ENCODE peak calls at places on chromosomes 1 and 21, in six cellular contexts. K, D, C, H, J and G are unnamed samples. For H3K4me1, the result is how much of the 10 kb centered on the place peaks cover.

GRCh38 chr1:205843031-205843859 is 6.7 kb downstream of the PM20D1 start:
- DNase-seq in K (no peak), D (no peak), C (no peak), H (no peak), J (no peak), G (no peak)

GRCh38 chr1:51326839-51327238 is 3.5 kb downstream of the TTC39A start:
- DNase-seq in K (no peak), D (no peak), C (no peak), H (no peak), J (no peak), G (no peak)

GRCh38 chr1:72051538-72051937 is 230.8 kb downstream of the NEGR1 start:
- DNase-seq in K (no peak), D (no peak), C (no peak), H (no peak), J (no peak), G (no peak)

GRCh38 chr1:183234660-183235476 is 48.8 kb downstream of the LAMC2 start:
- DNase-seq in K (peak), D (peak), C (peak), H (peak), J (peak), G (peak)

GRCh38 chr1:173020138-173020742 is 30.5 kb downstream of the TNFSF18 start:
- DNase-seq in K (no peak), D (no peak), C (no peak), H (no peak), J (no peak), G (no peak)

GRCh38 chr1:172746091-172746949 is 87.4 kb downstream of the FASLG start:
- DNase-seq in K (no peak), D (no peak), C (no peak), H (no peak), J (peak), G (no peak)

GRCh38 chr1:153540394-153541361 is at the start of gene S100A5:
- DNase-seq in K (no peak), D (no peak), C (no peak), H (no peak), J (no peak), G (peak)

GRCh38 chr1:246302671-246303317 is 204.3 kb downstream of the SMYD3 start:
- DNase-seq in K (no peak), D (no peak), C (no peak), H (no peak), J (no peak), G (no peak)

GRCh38 chr1:93828437-93828756 is 50.6 kb downstream of the DNTTIP2 start:
- DNase-seq in K (no peak), D (no peak), C (no peak), H (no peak), J (no peak), G (no peak)

GRCh38 chr1:14713077-14713476 is 114.6 kb downstream of the KAZN start:
- DNase-seq in K (no peak), D (no peak), C (no peak), H (no peak), J (no peak), G (no peak)

GRCh38 chr1:102834688-102835320 is 273.5 kb downstream of the COL11A1 start:
- DNase-seq in K (no peak), D (no peak), C (no peak), H (no peak), J (no peak), G (no peak)

GRCh38 chr1:235078927-235079381 is 49.7 kb downstream of the TOMM20 start:
- DNase-seq in K (no peak), D (no peak), C (no peak), H (no peak), J (no peak), G (no peak)

GRCh38 chr21:36976882-36977651 is 10.6 kb upstream of the HLCS start:
- DNase-seq in K (no peak), D (peak), C (no peak), H (no peak), J (peak), G (no peak)

GRCh38 chr1:94095112-94095637 is 25.8 kb downstream of the ABCA4 start:
- DNase-seq in K (peak), D (no peak), C (no peak), H (peak), J (no peak), G (peak)

GRCh38 chr1:197021716-197022115 is 44.4 kb downstream of the CFHR5 start:
- DNase-seq in K (no peak), D (peak), C (no peak), H (no peak), J (no peak), G (no peak)

GRCh38 chr1:228062812-228063211 is 19.7 kb upstream of the ARF1 start:
- DNase-seq in K (no peak), D (no peak), C (no peak), H (peak), J (no peak), G (peak)

GRCh38 chr21:24727803-24728425 is 879.4 kb downstream of the MRPL39 start:
- DNase-seq in K (no peak), D (peak), C (no peak), H (no peak), J (no peak), G (no peak)

GRCh38 chr1:243713470-243714186 is 136.4 kb downstream of the AKT3 start:
- DNase-seq in K (no peak), D (no peak), C (no peak), H (no peak), J (no peak), G (no peak)

GRCh38 chr1:179776831-179777230 is 33.7 kb downstream of the FAM163A start:
- DNase-seq in K (no peak), D (no peak), C (no peak), H (no peak), J (no peak), G (no peak)

GRCh38 chr1:219903353-219903871 is 24.9 kb downstream of the SLC30A10 start:
- DNase-seq in K (no peak), D (no peak), C (no peak), H (no peak), J (no peak), G (no peak)

GRCh38 chr1:21814241-21814918 is 2.3 kb downstream of the LDLRAD2 start:
- DNase-seq in K (no peak), D (peak), C (peak), H (no peak), J (no peak), G (no peak)

GRCh38 chr1:93565496-93566221 is 116.0 kb downstream of the BCAR3 start:
- DNase-seq in K (no peak), D (no peak), C (no peak), H (no peak), J (no peak), G (no peak)

GRCh38 chr1:216186131-216186530 is 237.1 kb downstream of the USH2A start:
- DNase-seq in K (no peak), D (no peak), C (no peak), H (no peak), J (no peak), G (no peak)

GRCh38 chr1:47934243-47934805 is 62.9 kb downstream of the TRABD2B start:
- DNase-seq in K (peak), D (peak), C (no peak), H (peak), J (no peak), G (peak)

GRCh38 chr1:116725798-116726197 is 28.4 kb upstream of the CD2 start:
- DNase-seq in K (no peak), D (no peak), C (no peak), H (no peak), J (no peak), G (no peak)

GRCh38 chr1:97139512-97139911 is 417.9 kb downstream of the PTBP2 start:
- DNase-seq in K (no peak), D (no peak), C (no peak), H (no peak), J (no peak), G (no peak)

GRCh38 chr1:200483491-200484143 is 73.8 kb upstream of the ZNF281 start:
- DNase-seq in K (no peak), D (peak), C (no peak), H (peak), J (peak), G (no peak)

GRCh38 chr1:223276029-223276428 is 87.9 kb downstream of the SUSD4 start:
- DNase-seq in K (no peak), D (no peak), C (no peak), H (no peak), J (no peak), G (no peak)

GRCh38 chr1:115507256-115507589 is 134.5 kb upstream of the VANGL1 start:
- DNase-seq in K (no peak), D (peak), C (peak), H (no peak), J (no peak), G (no peak)

DNA sequence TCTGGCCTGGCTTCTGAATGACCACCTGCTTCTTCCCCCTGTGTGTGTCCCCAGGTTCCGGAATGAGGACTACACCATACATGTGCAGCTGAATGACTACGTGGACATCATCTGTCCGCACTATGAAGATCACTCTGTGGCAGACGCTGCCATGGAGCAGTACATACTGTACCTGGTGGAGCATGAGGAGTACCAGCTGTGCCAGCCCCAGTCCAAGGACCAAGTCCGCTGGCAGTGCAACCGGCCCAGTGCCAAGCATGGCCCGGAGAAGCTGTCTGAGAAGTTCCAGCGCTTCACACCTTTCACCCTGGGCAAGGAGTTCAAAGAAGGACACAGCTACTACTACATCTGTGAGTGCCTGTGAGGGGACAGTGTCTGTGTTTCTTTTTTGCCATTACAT is 3.6 kb downstream of the EFNA1 start:
- DNase-seq in K (no peak), D (no peak), C (no peak), H (peak), J (no peak), G (peak)
- TF ChIP-seq POLR2AphosphoS5 in K (no peak), D (no peak), C (no peak), H (peak), J (no peak), G (no peak)

GRCh38 chr1:158103275-158103674 is 77.4 kb upstream of the CD1D start:
- DNase-seq in K (no peak), D (peak), C (no peak), H (no peak), J (no peak), G (no peak)
- H3K4me1 ChIP-seq in K (under half), D (half or more), C (under half), H (under half), J (under half), G (under half)

GRCh38 chr1:118960567-118961136 is 27.5 kb downstream of the TBX15 start:
- DNase-seq in K (no peak), D (peak), C (no peak), H (peak), J (no peak), G (no peak)

GRCh38 chr1:118961156-118961555 is 27.0 kb downstream of the TBX15 start:
- DNase-seq in K (no peak), D (no peak), C (no peak), H (no peak), J (no peak), G (no peak)

GRCh38 chr1:118963138-118963455 is 25.0 kb downstream of the TBX15 start:
- DNase-seq in K (no peak), D (no peak), C (no peak), H (no peak), J (no peak), G (no peak)

GRCh38 chr1:118960026-118960561 is 28.0 kb downstream of the TBX15 start:
- DNase-seq in K (no peak), D (peak), C (no peak), H (no peak), J (no peak), G (no peak)

GRCh38 chr1:118963456-118964430 is 24.4 kb downstream of the TBX15 start:
- DNase-seq in K (no peak), D (no peak), C (no peak), H (no peak), J (no peak), G (no peak)
- TF ChIP-seq POLR2AphosphoS5 in K (no peak), D (no peak), C (no peak), H (no peak), J (no peak), G (no peak)

DNA sequence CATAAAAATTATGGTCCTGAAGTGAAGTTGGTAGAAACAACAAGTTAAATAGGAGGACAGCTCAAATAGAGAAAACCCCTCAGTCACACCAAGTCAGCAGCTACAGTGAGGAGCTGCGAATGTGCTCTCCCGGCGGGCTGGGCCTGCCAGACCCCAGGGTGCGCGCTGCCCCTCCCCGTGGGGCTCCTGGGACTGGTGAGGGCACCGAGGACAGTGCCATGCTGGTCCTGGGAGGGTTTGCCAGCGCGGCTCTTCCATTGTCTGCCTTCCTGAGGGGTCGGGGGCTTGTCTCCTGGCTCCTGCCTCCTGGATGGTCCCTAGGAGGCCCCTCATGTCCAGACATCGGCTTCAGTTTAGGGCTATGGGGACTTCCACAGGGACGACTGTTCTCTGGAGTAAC is 121.8 kb downstream of the PCBP3 start:
- DNase-seq in K (no peak), D (no peak), C (no peak), H (no peak), J (no peak), G (no peak)
- H3K4me1 ChIP-seq in K (under half), D (under half), C (under half), H (under half), J (under half), G (under half)

DNA sequence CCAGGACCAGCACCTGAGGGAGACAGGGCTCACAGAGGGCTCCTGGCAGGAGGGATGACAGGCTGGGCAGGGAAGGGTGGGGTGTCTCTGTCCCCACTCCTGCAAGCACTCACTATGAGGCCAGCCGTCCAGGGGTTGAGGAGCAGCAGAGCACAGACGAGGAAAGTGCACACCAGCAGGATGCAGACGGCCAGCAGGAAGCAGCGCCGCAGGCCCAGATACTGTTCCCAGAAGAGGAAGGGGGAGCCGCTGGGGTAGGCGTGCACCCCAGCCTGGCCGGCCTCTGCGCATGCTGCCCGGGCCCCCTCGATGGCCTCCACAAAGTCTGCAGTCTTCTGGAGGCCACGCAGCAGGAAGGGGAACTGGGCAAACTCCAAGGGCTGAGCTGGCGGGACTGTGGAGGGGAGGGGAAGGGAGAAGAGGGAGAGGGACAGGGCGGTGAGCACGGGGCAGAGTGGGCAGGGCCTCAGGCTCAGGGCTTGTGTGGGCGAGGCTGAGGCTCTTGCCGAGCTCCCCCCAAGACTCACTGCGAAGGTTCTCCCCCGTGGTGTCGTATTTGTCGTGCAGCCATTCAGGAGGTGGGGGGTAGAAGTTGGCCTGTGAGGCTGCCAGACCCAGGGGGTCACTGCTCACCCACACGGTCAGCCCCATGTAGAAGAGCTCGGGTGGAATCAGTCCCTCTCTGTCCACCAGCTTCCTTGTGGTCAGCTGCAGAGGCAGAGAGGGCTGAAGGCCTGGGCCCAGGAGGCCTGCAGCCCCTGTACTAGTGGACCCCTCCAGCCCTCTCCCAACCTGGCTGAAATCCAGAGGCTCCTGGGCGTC is 16.5 kb downstream of the PTCH2 start:
- DNase-seq in K (no peak), D (no peak), C (no peak), H (no peak), J (no peak), G (peak)
- TF ChIP-seq POLR2AphosphoS5 in K (peak), D (no peak), C (no peak), H (no peak), J (no peak), G (no peak)

GRCh38 chr1:18901147-18901951 is 1.0 kb downstream of the ALDH4A1 start:
- DNase-seq in K (no peak), D (no peak), C (no peak), H (no peak), J (no peak), G (no peak)

GRCh38 chr1:18902523-18903312 is at the start of gene ALDH4A1:
- DNase-seq in K (peak), D (peak), C (peak), H (peak), J (peak), G (peak)

GRCh38 chr1:18900303-18900841 is 2.0 kb downstream of the ALDH4A1 start:
- DNase-seq in K (no peak), D (no peak), C (no peak), H (no peak), J (no peak), G (no peak)

GRCh38 chr1:18901952-18902522 is 318 bp downstream of the ALDH4A1 start:
- DNase-seq in K (no peak), D (peak), C (no peak), H (no peak), J (no peak), G (no peak)

DNA sequence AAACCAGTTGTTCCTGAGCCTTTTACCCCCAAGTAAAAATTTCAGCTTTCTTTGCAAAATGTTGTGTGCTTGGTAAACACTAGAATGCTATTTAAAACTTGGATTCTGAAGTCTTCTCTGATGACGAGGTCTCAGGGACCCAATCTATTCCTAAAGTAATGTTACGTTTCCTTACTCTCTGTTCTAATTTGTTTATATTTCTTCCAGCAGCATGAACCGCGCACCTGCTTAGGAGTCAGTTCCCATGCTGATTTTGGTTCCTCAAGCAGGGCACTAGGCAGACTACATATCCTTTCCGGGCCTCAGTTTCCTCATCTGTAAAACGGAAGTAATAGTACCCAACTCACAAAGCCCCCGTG is 937 bp upstream of the ALDH4A1 start:
- DNase-seq in K (no peak), D (no peak), C (no peak), H (no peak), J (no peak), G (no peak)
- H3K4me1 ChIP-seq in K (under half), D (under half), C (under half), H (under half), J (under half), G (under half)

GRCh38 chr1:23343246-23344110 is 606 bp downstream of the HNRNPR start:
- DNase-seq in K (no peak), D (peak), C (no peak), H (peak), J (peak), G (peak)
- TF ChIP-seq POLR2AphosphoS5 in K (no peak), D (no peak), C (no peak), H (no peak), J (peak), G (peak)

GRCh38 chr1:232319518-232319917 is 310.4 kb downstream of the SIPA1L2 start:
- DNase-seq in K (no peak), D (no peak), C (no peak), H (no peak), J (no peak), G (no peak)
- H3K4me1 ChIP-seq in K (under half), D (under half), C (under half), H (under half), J (under half), G (under half)

GRCh38 chr21:45972716-45973474 is 8.7 kb upstream of the COL6A1 start:
- DNase-seq in K (no peak), D (peak), C (no peak), H (no peak), J (no peak), G (peak)

GRCh38 chr21:45975017-45975595 is 6.5 kb upstream of the COL6A1 start:
- DNase-seq in K (no peak), D (peak), C (no peak), H (peak), J (no peak), G (peak)

GRCh38 chr21:45974073-45975016 is 7.2 kb upstream of the COL6A1 start:
- DNase-seq in K (no peak), D (peak), C (no peak), H (peak), J (no peak), G (peak)

GRCh38 chr21:45972353-45972715 is 9.2 kb upstream of the COL6A1 start:
- DNase-seq in K (no peak), D (peak), C (no peak), H (no peak), J (no peak), G (peak)

DNA sequence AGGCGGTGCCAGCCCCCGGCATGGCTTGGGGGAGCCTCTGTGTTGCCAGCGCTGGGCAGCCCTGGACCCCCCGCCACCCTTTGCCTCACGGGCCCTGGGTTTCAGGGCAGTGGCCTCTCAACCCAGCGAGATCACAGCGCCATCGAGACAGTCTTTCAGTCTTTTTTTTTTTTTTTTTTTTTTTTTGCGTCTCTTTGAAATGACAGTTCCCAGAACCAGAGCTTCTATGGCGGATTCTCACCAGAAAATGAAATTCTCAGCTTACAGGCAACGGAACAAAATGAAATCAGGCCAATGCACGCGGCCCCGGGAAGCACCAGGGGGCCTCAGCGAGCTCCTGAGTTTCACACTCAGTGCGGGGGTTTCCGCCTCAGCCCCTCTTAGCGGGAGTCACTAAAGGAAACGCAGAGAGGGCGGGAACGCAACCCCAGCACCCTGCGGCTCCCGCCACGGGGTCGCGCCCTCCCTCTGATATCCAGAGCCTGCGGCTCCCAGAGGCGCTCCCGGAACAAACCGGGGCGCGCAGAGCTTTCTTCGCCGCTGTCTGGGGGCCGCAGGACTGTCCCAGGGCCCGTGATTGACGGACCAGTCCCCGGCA is 8.0 kb upstream of the COL6A1 start:
- DNase-seq in K (no peak), D (peak), C (no peak), H (peak), J (no peak), G (peak)
- TF ChIP-seq POLR2AphosphoS5 in K (peak), D (no peak), C (no peak), H (no peak), J (no peak), G (peak)